ENCODE peak calls at places on chromosome X, in ten cellular contexts. M is T-helper 9 cell; F is stimulated activated CD8-positive, alpha-beta memory T cell treated with anti-CD3 and anti-CD28 coated beads, Interleukin-2, amount 100 ng/mL, for 1 hour; T is WTC11; E is naive thymus-derived CD8-positive, alpha-beta T cell; S is NCI-H2029; Q is GM23248; O is foreskin keratinocyte; N is T-cell; U is activated CD4-positive, CD25-positive, alpha-beta regulatory T cell treated with anti-CD3 and anti-CD28 coated beads, Interleukin-2, amount 50 U/mL, for 72 hours. R is an unnamed sample.

GRCh38 chrX:148732743-148733142 is 232.3 kb downstream of the AFF2 start:
- DNase-seq in M (no peak), F (no peak), T (no peak), E (no peak), S (no peak), Q (no peak), O (no peak), N (no peak), U (no peak), R (no peak)

GRCh38 chrX:149511081-149511480 is 6.0 kb upstream of the IDS start:
- DNase-seq in M (no peak), F (no peak), T (no peak), E (no peak), S (no peak), Q (peak; percentile 37), O (no peak), N (no peak), U (no peak), R (no peak)

GRCh38 chrX:71118032-71118984 is at the start of gene MED12:
- DNase-seq in M (peak; percentile 67), F (peak; percentile 72), T (peak; percentile 89), E (peak; percentile 76), S (peak; percentile 18), Q (peak; percentile 83), O (peak; percentile 27), N (peak; percentile 66), U (peak; percentile 85), R (peak; percentile 64)

GRCh38 chrX:38660395-38661179 is 99.2 kb downstream of the TSPAN7 start:
- DNase-seq in M (no peak), F (no peak), T (no peak), E (no peak), S (no peak), Q (no peak), O (no peak), N (no peak), U (no peak), R (no peak)

GRCh38 chrX:29617276-29617675 is 598.1 kb upstream of the MAGEB2 start:
- DNase-seq in M (no peak), F (no peak), T (no peak), E (no peak), S (no peak), Q (peak; percentile 58), O (no peak), N (no peak), U (no peak), R (no peak)

GRCh38 chrX:103608305-103608963 is 671 bp downstream of the TCEAL3 start:
- DNase-seq in M (no peak), F (no peak), T (no peak), E (no peak), S (no peak), Q (peak; percentile 34), O (no peak), N (no peak), U (no peak), R (no peak)

GRCh38 chrX:916235-916609 is 285.6 kb downstream of the SHOX start:
- DNase-seq in M (no peak), F (no peak), T (no peak), E (no peak), S (no peak), Q (peak; percentile 2), O (no peak), N (no peak), U (no peak), R (no peak)

GRCh38 chrX:15916704-15917084 is 62.1 kb upstream of the AP1S2 start:
- DNase-seq in M (no peak), F (no peak), T (no peak), E (no peak), S (no peak), Q (no peak), O (no peak), N (no peak), U (no peak), R (no peak)

GRCh38 chrX:16786791-16787735 is 797 bp downstream of the TXLNG start:
- DNase-seq in M (peak; percentile 41), F (peak; percentile 17), T (peak; percentile 24), E (peak; percentile 65), S (no peak), Q (peak; percentile 53), O (no peak), N (peak; percentile 17), U (peak; percentile 57), R (peak; percentile 34)

GRCh38 chrX:155865193-155865592 is 16.0 kb upstream of the VAMP7 start:
- DNase-seq in M (no peak), F (no peak), T (no peak), E (no peak), S (no peak), Q (no peak), O (no peak), N (no peak), U (no peak), R (no peak)

GRCh38 chrX:79176028-79176427 is 31.5 kb downstream of the GPR174 start:
- DNase-seq in M (no peak), F (no peak), T (no peak), E (no peak), S (no peak), Q (no peak), O (no peak), N (no peak), U (no peak), R (no peak)

GRCh38 chrX:51182545-51182944 is 150.1 kb upstream of the NUDT10 start:
- DNase-seq in M (no peak), F (no peak), T (peak; percentile 16), E (no peak), S (no peak), Q (no peak), O (no peak), N (no peak), U (no peak), R (no peak)

GRCh38 chrX:97026406-97026805 is 142.7 kb downstream of the RPA4 start:
- DNase-seq in M (no peak), F (no peak), T (no peak), E (no peak), S (peak; percentile 31), Q (peak; percentile 1), O (no peak), N (no peak), U (no peak), R (no peak)

GRCh38 chrX:129318375-129318774 is 204.9 kb downstream of the SMARCA1 start:
- DNase-seq in M (no peak), F (no peak), T (no peak), E (no peak), S (no peak), Q (peak; percentile 34), O (no peak), N (no peak), U (no peak), R (no peak)

GRCh38 chrX:49230500-49231232 is 2.5 kb downstream of the CACNA1F start:
- DNase-seq in M (peak; percentile 31), F (peak; percentile 11), T (peak; percentile 82), E (peak; percentile 61), S (peak; percentile 7), Q (peak; percentile 34), O (no peak), N (peak; percentile 18), U (peak; percentile 66), R (peak; percentile 16)

GRCh38 chrX:37609727-37610126 is 38.3 kb downstream of the LANCL3 start:
- DNase-seq in M (no peak), F (no peak), T (no peak), E (no peak), S (no peak), Q (no peak), O (no peak), N (no peak), U (no peak), R (no peak)

GRCh38 chrX:134548257-134548732 is 88.3 kb downstream of the HPRT1 start:
- DNase-seq in M (no peak), F (no peak), T (no peak), E (peak; percentile 19), S (peak; percentile 1), Q (peak; percentile 37), O (no peak), N (no peak), U (no peak), R (no peak)

GRCh38 chrX:17521871-17522693 is 147.1 kb downstream of the NHS start:
- DNase-seq in M (no peak), F (no peak), T (peak; percentile 38), E (no peak), S (no peak), Q (peak; percentile 50), O (no peak), N (no peak), U (no peak), R (no peak)

GRCh38 chrX:29145316-29145715 is 558.1 kb downstream of the IL1RAPL1 start:
- DNase-seq in M (no peak), F (no peak), T (no peak), E (no peak), S (no peak), Q (no peak), O (no peak), N (no peak), U (no peak), R (no peak)

GRCh38 chrX:72045552-72046277 is 86.0 kb downstream of the RTL5 start:
- DNase-seq in M (no peak), F (no peak), T (peak; percentile 41), E (no peak), S (no peak), Q (no peak), O (peak; percentile 79), N (no peak), U (no peak), R (no peak)

GRCh38 chrX:13078739-13079444 is 34.5 kb upstream of the FAM9C start:
- DNase-seq in M (no peak), F (no peak), T (no peak), E (no peak), S (no peak), Q (peak; percentile 82), O (no peak), N (no peak), U (no peak), R (no peak)

GRCh38 chrX:11629593-11630211 is 36.0 kb downstream of the ARHGAP6 start:
- DNase-seq in M (no peak), F (no peak), T (no peak), E (no peak), S (no peak), Q (peak; percentile 83), O (no peak), N (no peak), U (no peak), R (no peak)

GRCh38 chrX:135345328-135345645 is 36.0 kb downstream of the ETDC start:
- DNase-seq in M (no peak), F (no peak), T (no peak), E (no peak), S (no peak), Q (peak; percentile 61), O (no peak), N (no peak), U (no peak), R (no peak)

GRCh38 chrX:121307441-121307840 is 260.0 kb downstream of the GLUD2 start:
- DNase-seq in M (no peak), F (no peak), T (no peak), E (no peak), S (no peak), Q (peak; percentile 43), O (no peak), N (no peak), U (no peak), R (no peak)

R was measured in T follicular helper cell.